ENCODE peak calls at places on chromosomes 16 and 17, in ten cellular contexts. N is D341Med; T is effector memory CD8-positive, alpha-beta T cell; R is NCI-H146; W is HEK293T; K is AG08395; C is stimulated activated CD8-positive, alpha-beta memory T cell treated with anti-CD3 and anti-CD28 coated beads, Interleukin-4, amount 100 ng/mL, for 48 hours; O is anterior cingulate cortex; S is putamen; F is NAMALWA. H is an unnamed sample.
A peak's percentile ranks its signal among the peaks of the same experiment; 100 is the strongest.

GRCh38 chr17:28227278-28228108 is 91.5 kb upstream of the TMEM97 start:
- DNase-seq in T (no peak), N (no peak), R (peak; percentile 85), W (peak; percentile 86), C (peak; percentile 57), K (peak; percentile 29), O (no peak), F (no peak), S (no peak), H (no peak)

GRCh38 chr16:10036951-10037350 is 145.3 kb downstream of the GRIN2A start:
- DNase-seq in R (no peak), T (no peak), O (no peak), C (no peak), W (no peak), F (no peak), K (no peak), N (no peak), S (no peak), H (no peak)

GRCh38 chr17:42653179-42654124 is 5.6 kb upstream of the TUBG2 start:
- DNase-seq in O (peak; percentile 66), R (peak; percentile 57), S (no peak), N (no peak), C (no peak), K (peak; percentile 80), T (no peak), F (no peak), W (peak; percentile 52), H (no peak)

GRCh38 chr17:66843606-66844005 is 8.7 kb downstream of the CACNG5 start:
- DNase-seq in O (no peak), T (no peak), F (no peak), C (no peak), R (no peak), K (no peak), S (no peak), W (no peak), N (peak; percentile 25), H (no peak)

GRCh38 chr16:797120-797420 is 3.5 kb downstream of the GNG13 start:
- DNase-seq in O (no peak), F (peak; percentile 77), N (no peak), K (no peak), T (no peak), S (no peak), R (peak; percentile 40), C (peak; percentile 66), W (no peak), H (no peak)

GRCh38 chr17:64174686-64175456 is 44.9 kb upstream of the ERN1 start:
- DNase-seq in W (no peak), T (no peak), R (no peak), N (no peak), F (no peak), K (peak; percentile 62), C (no peak), O (peak; percentile 72), S (peak; percentile 80), H (peak; percentile 84)

GRCh38 chr17:43456661-43457361 is 27.0 kb upstream of the DHX8 start:
- DNase-seq in O (no peak), K (peak; percentile 49), W (no peak), S (no peak), F (no peak), C (no peak), T (no peak), R (peak; percentile 14), N (peak; percentile 60), H (no peak)

GRCh38 chr16:9372934-9373890 is 281.8 kb downstream of the HAPSTR1 start:
- DNase-seq in O (peak; percentile 22), C (no peak), W (no peak), R (no peak), K (no peak), F (no peak), S (peak; percentile 50), T (no peak), N (no peak), H (peak; percentile 67)

GRCh38 chr17:66964930-66965800 is 658 bp downstream of the CACNG4 start:
- DNase-seq in S (no peak), R (peak; percentile 81), O (no peak), N (peak; percentile 81), F (no peak), C (peak; percentile 58), T (no peak), W (peak; percentile 70), K (no peak), H (no peak)

GRCh38 chr17:36610472-36610871 is 9.1 kb downstream of the MRM1 start:
- DNase-seq in W (no peak), O (no peak), F (no peak), S (no peak), N (no peak), K (no peak), T (no peak), C (no peak), R (no peak), H (no peak)

GRCh38 chr16:85835956-85836705 is 36.6 kb downstream of the COX4I1 start:
- DNase-seq in C (no peak), S (no peak), O (no peak), N (no peak), R (no peak), F (no peak), W (no peak), T (no peak), K (no peak), H (no peak)

H was measured in globus pallidus.